ENCODE peak calls at places on chromosomes 4 and X, in seven cellular contexts. Z, T, S, P, V, X and C are unnamed samples.

GRCh38 chr4:116599859-116600258 is 485.5 kb downstream of the TRAM1L1 start:
- DNase-seq in S (no peak), V (no peak), P (no peak), Z (no peak), X (no peak), T (no peak), C (no peak)

GRCh38 chrX:120857240-120857639 is 18.4 kb downstream of the CT47B1 start:
- DNase-seq in P (peak; percentile 28), X (no peak), V (no peak), T (peak; percentile 3), Z (no peak), S (no peak), C (no peak)

GRCh38 chr4:184671101-184671500 is 21.6 kb downstream of the PRIMPOL start:
- DNase-seq in P (no peak), Z (no peak), V (no peak), S (no peak), X (no peak), T (no peak), C (no peak)

GRCh38 chrX:1912193-1912592 is 297.3 kb downstream of the ASMT start:
- DNase-seq in X (no peak), Z (no peak), T (no peak), S (no peak), P (no peak), V (no peak), C (no peak)

GRCh38 chrX:39409246-39409917 is 608.1 kb downstream of the MID1IP1 start:
- DNase-seq in V (no peak), Z (no peak), T (no peak), X (peak; percentile 31), S (no peak), P (no peak), C (no peak)

GRCh38 chrX:154799554-154800348 is 5.5 kb downstream of the MPP1 start:
- DNase-seq in P (peak; percentile 86), X (peak; percentile 51), Z (no peak), S (no peak), T (peak; percentile 7), V (no peak), C (no peak)

GRCh38 chr4:105088110-105088879 is 58.4 kb upstream of the TET2 start:
- DNase-seq in P (no peak), X (peak; percentile 2), T (no peak), S (peak; percentile 5), V (peak; percentile 92), Z (no peak), C (no peak)

GRCh38 chrX:9847071-9847470 is 60.8 kb downstream of the SHROOM2 start:
- DNase-seq in T (no peak), S (no peak), V (no peak), Z (no peak), X (no peak), P (no peak), C (no peak)

GRCh38 chr4:10093801-10094552 is 22.6 kb downstream of the WDR1 start:
- DNase-seq in Z (no peak), X (no peak), P (no peak), T (no peak), V (peak; percentile 48), S (no peak), C (no peak)

GRCh38 chrX:107000013-107000515 is at the start of gene MORC4:
- DNase-seq in T (peak; percentile 56), P (peak; percentile 86), Z (peak; percentile 35), X (peak; percentile 72), V (peak; percentile 32), S (peak; percentile 49), C (peak; percentile 80)

GRCh38 chr4:3387154-3387942 is 54.4 kb upstream of the HGFAC start:
- DNase-seq in T (no peak), X (no peak), S (no peak), P (no peak), V (no peak), Z (no peak), C (no peak)

GRCh38 chr4:175273995-175274753 is 356.0 kb downstream of the ADAM29 start:
- DNase-seq in S (no peak), Z (no peak), P (no peak), T (no peak), X (no peak), V (no peak), C (no peak)

GRCh38 chrX:75038925-75039324 is 113.7 kb upstream of the NEXMIF start:
- DNase-seq in V (peak; percentile 2), P (peak; percentile 65), S (no peak), X (no peak), T (no peak), Z (no peak), C (no peak)

GRCh38 chrX:57453901-57454300 is 137.9 kb upstream of the ZXDB start:
- DNase-seq in Z (no peak), S (peak; percentile 0), V (peak; percentile 3), X (peak; percentile 14), P (peak; percentile 47), T (peak; percentile 5), C (peak; percentile 34)

GRCh38 chr4:3219761-3220481 is 29.0 kb upstream of the MSANTD1 start:
- DNase-seq in T (no peak), P (no peak), V (no peak), Z (no peak), S (no peak), X (no peak), C (no peak)

GRCh38 chrX:136159615-136160025 is 12.3 kb downstream of the FHL1 start:
- DNase-seq in T (no peak), P (no peak), S (no peak), Z (no peak), X (no peak), V (no peak), C (no peak)

GRCh38 chrX:4878642-4879041 is 1165.2 kb upstream of the PRKX start:
- DNase-seq in Z (no peak), S (no peak), X (no peak), P (no peak), V (no peak), T (no peak), C (no peak)

GRCh38 chr4:52126946-52127345 is 75.8 kb downstream of the SPATA18 start:
- DNase-seq in S (no peak), T (no peak), X (peak; percentile 86), Z (no peak), P (no peak), V (peak; percentile 54), C (no peak)

GRCh38 chr4:168841682-168842019 is 168.4 kb downstream of the CBR4 start:
- DNase-seq in X (no peak), S (no peak), T (no peak), Z (no peak), V (no peak), P (no peak), C (no peak)

GRCh38 chrX:30702736-30703135 is 49.5 kb downstream of the GK start:
- DNase-seq in T (no peak), S (no peak), X (no peak), V (peak; percentile 49), P (no peak), Z (no peak), C (no peak)

GRCh38 chr4:127174731-127175130 is 458.0 kb upstream of the INTU start:
- DNase-seq in V (no peak), Z (no peak), T (no peak), S (no peak), P (no peak), X (no peak), C (no peak)

GRCh38 chrX:72348247-72348979 is 42.7 kb upstream of the CITED1 start:
- DNase-seq in T (no peak), X (no peak), V (no peak), S (no peak), P (no peak), Z (no peak), C (no peak)

GRCh38 chr4:113222431-113222979 is 173.1 kb downstream of the ANK2 start:
- DNase-seq in Z (no peak), X (no peak), T (no peak), P (peak; percentile 5), V (peak; percentile 35), S (no peak), C (no peak)

GRCh38 chrX:111568356-111568755 is 56.9 kb downstream of the SERTM2 start:
- DNase-seq in T (peak; percentile 4), V (no peak), Z (no peak), S (no peak), X (peak; percentile 8), P (peak; percentile 46), C (no peak)

GRCh38 chrX:153388722-153389459 is 12.3 kb downstream of the PNMA6E start:
- DNase-seq in Z (no peak), S (no peak), T (no peak), P (no peak), X (no peak), V (no peak), C (no peak)

GRCh38 chr4:108204518-108204917 is 35.8 kb upstream of the LEF1 start:
- DNase-seq in V (no peak), S (no peak), X (no peak), Z (no peak), P (no peak), T (no peak), C (no peak)

GRCh38 chrX:40237745-40238178 is 140.0 kb upstream of the BCOR start:
- DNase-seq in V (no peak), S (no peak), T (no peak), P (no peak), X (no peak), Z (no peak), C (no peak)

GRCh38 chr4:8325284-8325973 is 55.9 kb downstream of the HTRA3 start:
- DNase-seq in V (no peak), T (no peak), S (no peak), X (no peak), P (no peak), Z (no peak), C (no peak)

GRCh38 chr4:183443609-183444148 is 757 bp upstream of the CDKN2AIP start:
- DNase-seq in X (peak; percentile 47), S (peak; percentile 61), Z (peak; percentile 61), P (peak; percentile 58), T (peak; percentile 63), V (peak; percentile 26), C (peak; percentile 56)

GRCh38 chr4:66178901-66179300 is 508.6 kb upstream of the EPHA5 start:
- DNase-seq in V (no peak), S (no peak), T (no peak), P (no peak), X (no peak), Z (no peak), C (no peak)

GRCh38 chr4:26022346-26022891 is 108.4 kb downstream of the SMIM20 start:
- DNase-seq in V (peak; percentile 62), Z (no peak), S (no peak), X (no peak), T (no peak), P (peak; percentile 79), C (no peak)

GRCh38 chr4:85149656-85150055 is 183.2 kb upstream of the WDFY3 start:
- DNase-seq in Z (no peak), V (no peak), X (no peak), T (no peak), S (no peak), P (no peak), C (no peak)

GRCh38 chr4:39256436-39256835 is 74.1 kb downstream of the WDR19 start:
- DNase-seq in X (no peak), P (no peak), T (no peak), S (no peak), V (no peak), Z (no peak), C (no peak)

GRCh38 chr4:112739442-112739841 is 102.5 kb downstream of the LARP7 start:
- DNase-seq in X (no peak), V (no peak), Z (no peak), T (no peak), S (no peak), P (no peak), C (no peak)

GRCh38 chr4:96052827-96053226 is 212.9 kb downstream of the PDHA2 start:
- DNase-seq in V (no peak), P (no peak), X (no peak), Z (no peak), T (no peak), S (no peak), C (no peak)

GRCh38 chrX:11446951-11447350 is 153.7 kb downstream of the AMELX start:
- DNase-seq in T (no peak), Z (no peak), S (no peak), V (no peak), P (no peak), X (no peak), C (no peak)

GRCh38 chrX:97057349-97057909 is 173.7 kb downstream of the RPA4 start:
- DNase-seq in T (no peak), X (peak; percentile 61), P (no peak), Z (no peak), S (no peak), V (no peak), C (no peak)

GRCh38 chr4:110091426-110091825 is 107.0 kb downstream of the ELOVL6 start:
- DNase-seq in V (no peak), T (no peak), Z (no peak), P (peak; percentile 41), X (no peak), S (no peak), C (no peak)